ENCODE peak calls at places on chromosomes 3 and 15, in six cellular contexts. H is mucosa of descending colon, O is NCI-H1694, P is C1 segment of cervical spinal cord, K is stomach, I is fibroblast of lung. M is an unnamed sample.

GRCh38 chr15:66038387-66039116 is 169.3 kb downstream of the RAB11A start:
- DNase-seq in H (no peak), O (no peak), P (no peak), K (no peak), I (no peak), M (no peak)

GRCh38 chr3:161072076-161072697 is 33.0 kb downstream of the B3GALNT1 start:
- DNase-seq in H (no peak), O (no peak), P (no peak), K (no peak), I (peak; percentile 17), M (no peak)

GRCh38 chr15:70074380-70074779 is 23.3 kb downstream of the TLE3 start:
- DNase-seq in H (no peak), O (no peak), P (no peak), K (no peak), I (no peak), M (no peak)

GRCh38 chr15:95025924-95026728 is 794.8 kb downstream of the MCTP2 start:
- DNase-seq in H (peak; percentile 40), O (no peak), P (no peak), K (peak; percentile 64), I (peak; percentile 79), M (no peak)

GRCh38 chr15:63385911-63386531 is 4.4 kb upstream of the CA12 start:
- DNase-seq in H (no peak), O (no peak), P (no peak), K (no peak), I (no peak), M (no peak)

GRCh38 chr3:20480771-20481170 is 294.8 kb upstream of the SGO1 start:
- DNase-seq in H (no peak), O (no peak), P (no peak), K (no peak), I (no peak), M (no peak)

GRCh38 chr3:132457301-132457700 is 40.0 kb downstream of the DNAJC13 start:
- DNase-seq in H (no peak), O (no peak), P (no peak), K (no peak), I (no peak), M (no peak)

GRCh38 chr15:100531823-100532222 is 3.1 kb upstream of the CERS3 start:
- DNase-seq in H (no peak), O (no peak), P (no peak), K (no peak), I (no peak), M (no peak)

GRCh38 chr15:84082739-84083138 is 152.8 kb upstream of the GOLGA6L4 start:
- DNase-seq in H (no peak), O (no peak), P (no peak), K (no peak), I (no peak), M (no peak)

GRCh38 chr15:29105151-29105785 is 164.4 kb downstream of the NSMCE3 start:
- DNase-seq in H (no peak), O (no peak), P (no peak), K (no peak), I (no peak), M (no peak)

GRCh38 chr3:46712191-46713047 is 5.2 kb downstream of the PRSS50 start:
- DNase-seq in H (no peak), O (no peak), P (no peak), K (no peak), I (no peak), M (no peak)

GRCh38 chr3:134231131-134231530 is 19.5 kb downstream of the RYK start:
- DNase-seq in H (no peak), O (no peak), P (no peak), K (no peak), I (peak; percentile 42), M (no peak)